ENCODE peak calls at places on chromosomes 16 and 17, in eight cellular contexts. T is cardiac muscle cell; C is activated naive CD4-positive, alpha-beta T cell treated with Interleukin-2 at 50 U/mL for 16 hours; J is Kasumi-1; A is PC-9; H is stimulated activated CD4-positive, alpha-beta T cell treated with anti-CD3 and anti-CD28 coated beads, TNF-alpha, amount 100 ng/mL, for 48 hours; G is neuronal stem cell; N is H54. B is an unnamed sample.

GRCh38 chr16:64152010-64152767 is 969.7 kb downstream of the CDH11 start:
- DNase-seq in H (no peak), G (no peak), J (no peak), C (no peak), N (no peak), T (no peak), A (no peak), B (no peak)

GRCh38 chr16:79082955-79083354 is 517.6 kb downstream of the MAF start:
- DNase-seq in H (no peak), T (no peak), N (no peak), C (peak), J (no peak), G (no peak), A (no peak), B (no peak)

GRCh38 chr16:51416921-51417320 is 265.9 kb upstream of the SALL1 start:
- DNase-seq in A (no peak), J (no peak), G (no peak), T (no peak), N (no peak), C (no peak), H (no peak), B (no peak)

GRCh38 chr17:18117974-18118632 is 9.5 kb downstream of the MYO15A start:
- DNase-seq in N (no peak), J (no peak), C (no peak), T (no peak), G (no peak), A (no peak), H (no peak), B (no peak)

GRCh38 chr17:79970576-79971068 is 65.0 kb downstream of the TBC1D16 start:
- DNase-seq in G (no peak), A (no peak), T (peak), N (peak), H (no peak), C (peak), J (peak), B (peak)

GRCh38 chr17:74393323-74393942 is 26.1 kb downstream of the GPR142 start:
- DNase-seq in C (no peak), N (no peak), G (no peak), J (no peak), T (no peak), H (no peak), A (no peak), B (no peak)

GRCh38 chr17:39621523-39622379 is 5.0 kb upstream of the PPP1R1B start:
- DNase-seq in H (peak), T (peak), A (peak), G (peak), J (peak), C (peak), N (peak), B (peak)

GRCh38 chr16:25051446-25052160 is 36.4 kb upstream of the ARHGAP17 start:
- DNase-seq in H (no peak), N (no peak), C (peak), T (no peak), A (peak), G (no peak), J (no peak), B (no peak)

GRCh38 chr16:83651871-83652270 is 155.9 kb upstream of the HSBP1 start:
- DNase-seq in H (no peak), G (no peak), N (no peak), J (no peak), T (no peak), C (no peak), A (no peak), B (no peak)

GRCh38 chr17:37847811-37848331 is 76.3 kb upstream of the TBC1D3K start:
- DNase-seq in G (no peak), N (no peak), C (no peak), T (no peak), A (no peak), J (no peak), H (no peak), B (no peak)

GRCh38 chr16:14462811-14463210 is 167.2 kb downstream of the PARN start:
- DNase-seq in C (no peak), N (no peak), G (no peak), A (no peak), J (no peak), H (no peak), T (no peak), B (no peak)

GRCh38 chr17:80086081-80086480 is 15.3 kb upstream of the GAA start:
- DNase-seq in H (no peak), G (no peak), C (no peak), T (no peak), A (no peak), N (no peak), J (no peak), B (no peak)

GRCh38 chr17:3961564-3962047 is 2.6 kb downstream of the ATP2A3 start:
- DNase-seq in H (no peak), C (peak), N (no peak), A (no peak), G (no peak), J (no peak), T (no peak), B (no peak)

B was measured in ecto neural progenitor cell.